ENCODE peak calls at places on chromosome 1, in six cellular contexts. X, H, S, Z, L and K are unnamed samples.

GRCh38 chr1:226632922-226633351 is 84.4 kb downstream of the STUM start:
- DNase-seq in Z (no peak), X (no peak), S (no peak), H (no peak), L (no peak), K (no peak)

GRCh38 chr1:182633031-182633430 is 28.8 kb upstream of the RGS16 start:
- DNase-seq in H (no peak), S (no peak), X (no peak), L (no peak), Z (no peak), K (no peak)

GRCh38 chr1:228085287-228085926 is 2.9 kb downstream of the ARF1 start:
- DNase-seq in S (no peak), X (peak), H (peak), Z (no peak), L (peak), K (no peak)

GRCh38 chr1:197814306-197814705 is 39.0 kb upstream of the DENND1B start:
- DNase-seq in L (no peak), Z (no peak), S (no peak), H (peak), X (no peak), K (no peak)

GRCh38 chr1:1206376-1207253 is at the start of gene TNFRSF18:
- DNase-seq in S (no peak), X (no peak), Z (no peak), L (no peak), H (peak), K (no peak)

GRCh38 chr1:109493227-109493626 is 667 bp upstream of the CYB561D1 start:
- DNase-seq in L (no peak), S (no peak), X (no peak), H (no peak), Z (no peak), K (no peak)

GRCh38 chr1:43834280-43835140 is 99.1 kb upstream of the ARTN start:
- DNase-seq in L (no peak), X (no peak), H (no peak), Z (no peak), S (no peak), K (no peak)

GRCh38 chr1:41517039-41517438 is 32.6 kb upstream of the EDN2 start:
- DNase-seq in X (no peak), L (no peak), S (no peak), Z (no peak), H (no peak), K (no peak)

GRCh38 chr1:150577557-150578277 is 1.7 kb downstream of the MCL1 start:
- DNase-seq in X (no peak), Z (no peak), L (no peak), H (peak), S (no peak), K (no peak)

GRCh38 chr1:2783435-2784397 is 17.8 kb downstream of the TTC34 start:
- DNase-seq in X (peak), Z (no peak), H (no peak), L (no peak), S (no peak), K (no peak)

GRCh38 chr1:227869281-227869842 is 53.9 kb downstream of the PRSS38 start:
- DNase-seq in Z (no peak), S (no peak), H (no peak), L (no peak), X (no peak), K (no peak)

GRCh38 chr1:68136187-68136586 is 85.8 kb upstream of the DIRAS3 start:
- DNase-seq in S (no peak), X (no peak), Z (no peak), H (no peak), L (no peak), K (no peak)